ENCODE peak calls at places on chromosomes 4 and X, in eight cellular contexts. T, S, B, J, Q, X, O and D are unnamed samples.

GRCh38 chrX:120014354-120015129 is 62.9 kb downstream of the RHOXF2B start:
- DNase-seq in T (peak), S (no peak), B (no peak), J (no peak), Q (no peak), X (no peak), O (no peak), D (no peak)

GRCh38 chrX:100649550-100650356 is 5.8 kb downstream of the SRPX2 start:
- DNase-seq in T (peak), S (no peak), B (no peak), J (no peak), Q (peak), X (no peak), O (peak), D (peak)

GRCh38 chr4:168432419-168433146 is 47.7 kb downstream of the DDX60L start:
- DNase-seq in T (no peak), S (no peak), B (no peak), J (no peak), Q (peak), X (no peak), O (no peak), D (peak)

GRCh38 chr4:57098945-57099344 is 11.2 kb downstream of the IGFBP7 start:
- DNase-seq in T (no peak), S (no peak), B (no peak), J (no peak), Q (no peak), X (no peak), O (peak), D (peak)

GRCh38 chrX:45133465-45133864 is 67.2 kb downstream of the DIPK2B start:
- DNase-seq in T (no peak), S (no peak), B (no peak), J (no peak), Q (no peak), X (no peak), O (no peak), D (no peak)

GRCh38 chr4:155773196-155773800 is 14.5 kb downstream of the GUCY1B1 start:
- DNase-seq in T (no peak), S (no peak), B (no peak), J (peak), Q (no peak), X (no peak), O (no peak), D (no peak)

GRCh38 chr4:67723949-67724348 is 23.0 kb upstream of the UBA6 start:
- DNase-seq in T (no peak), S (no peak), B (no peak), J (no peak), Q (no peak), X (no peak), O (no peak), D (no peak)

GRCh38 chrX:119996600-119997524 is 53.3 kb upstream of the NKAP start:
- DNase-seq in T (no peak), S (no peak), B (no peak), J (no peak), Q (no peak), X (no peak), O (no peak), D (no peak)

GRCh38 chr4:105666693-105667092 is 41.8 kb downstream of the INTS12 start:
- DNase-seq in T (no peak), S (peak), B (no peak), J (peak), Q (peak), X (no peak), O (no peak), D (peak)

GRCh38 chr4:39451423-39452023 is 7.2 kb downstream of the RPL9 start:
- DNase-seq in T (no peak), S (no peak), B (no peak), J (no peak), Q (no peak), X (no peak), O (no peak), D (no peak)

GRCh38 chrX:52608961-52609360 is 45.7 kb downstream of the SSX7 start:
- DNase-seq in T (no peak), S (no peak), B (no peak), J (no peak), Q (no peak), X (no peak), O (no peak), D (no peak)

GRCh38 chrX:120334137-120334536 is 22.9 kb upstream of the TMEM255A start:
- DNase-seq in T (no peak), S (no peak), B (no peak), J (no peak), Q (no peak), X (peak), O (no peak), D (no peak)

GRCh38 chrX:96147645-96148044 is 537.0 kb upstream of the DIAPH2 start:
- DNase-seq in T (no peak), S (no peak), B (no peak), J (no peak), Q (no peak), X (no peak), O (no peak), D (no peak)

GRCh38 chrX:53374222-53374820 is 48.1 kb downstream of the SMC1A start:
- DNase-seq in T (no peak), S (peak), B (no peak), J (peak), Q (no peak), X (no peak), O (no peak), D (peak)

GRCh38 chr4:15654556-15655222 is 468 bp downstream of the FBXL5 start:
- DNase-seq in T (peak), S (peak), B (peak), J (peak), Q (peak), X (peak), O (no peak), D (peak)

GRCh38 chr4:184529283-184529682 is 54.9 kb upstream of the IRF2 start:
- DNase-seq in T (no peak), S (peak), B (no peak), J (no peak), Q (peak), X (no peak), O (no peak), D (no peak)